ENCODE peak calls at places on chromosomes 3 and 15, in seven cellular contexts. D is neural crest cell, O is cardiac fibroblast, I is foreskin keratinocyte, H is hepatocyte, Y is Panc1, T is left ventricle myocardium inferior. L is an unnamed sample.

GRCh38 chr15:64284037-64284436 is 71.9 kb downstream of the CSNK1G1 start:
- DNase-seq in D (no peak), O (peak), I (peak), H (no peak), Y (no peak), T (no peak), L (no peak)

GRCh38 chr3:48617559-48617958 is 4.0 kb downstream of the TMEM89 start:
- DNase-seq in D (no peak), O (no peak), I (no peak), H (no peak), Y (no peak), T (no peak), L (no peak)

GRCh38 chr15:43268111-43269105 is 1.7 kb upstream of the TGM5 start:
- DNase-seq in D (no peak), O (peak), I (no peak), H (no peak), Y (no peak), T (no peak), L (peak)

GRCh38 chr3:126342991-126343661 is 14.1 kb downstream of the KLF15 start:
- DNase-seq in D (peak), O (peak), I (no peak), H (no peak), Y (no peak), T (no peak), L (peak)

GRCh38 chr3:58214484-58215316 is 3.9 kb upstream of the DNASE1L3 start:
- DNase-seq in D (no peak), O (no peak), I (peak), H (peak), Y (no peak), T (no peak), L (no peak)

GRCh38 chr3:69090021-69090420 is 5.3 kb downstream of the ARL6IP5 start:
- DNase-seq in D (no peak), O (peak), I (peak), H (no peak), Y (no peak), T (no peak), L (no peak)

GRCh38 chr3:28502555-28502954 is 153.9 kb upstream of the AZI2 start:
- DNase-seq in D (peak), O (no peak), I (no peak), H (no peak), Y (no peak), T (no peak), L (no peak)

GRCh38 chr3:25142609-25143355 is 285.3 kb upstream of the RARB start:
- DNase-seq in D (no peak), O (no peak), I (no peak), H (no peak), Y (no peak), T (no peak), L (no peak)

GRCh38 chr3:122969585-122970453 is 57.7 kb downstream of the SEMA5B start:
- DNase-seq in D (no peak), O (peak), I (peak), H (no peak), Y (no peak), T (no peak), L (no peak)

GRCh38 chr15:85473455-85473854 is 93.1 kb downstream of the AKAP13 start:
- DNase-seq in D (no peak), O (peak), I (no peak), H (no peak), Y (no peak), T (no peak), L (no peak)

GRCh38 chr15:48596415-48596814 is 49.1 kb downstream of the FBN1 start:
- DNase-seq in D (no peak), O (peak), I (no peak), H (no peak), Y (no peak), T (no peak), L (no peak)

GRCh38 chr3:63193647-63194046 is 84.5 kb upstream of the SYNPR start:
- DNase-seq in D (no peak), O (peak), I (peak), H (peak), Y (no peak), T (no peak), L (no peak)

GRCh38 chr15:91465086-91465485 is 365.0 kb downstream of the SV2B start:
- DNase-seq in D (no peak), O (no peak), I (peak), H (no peak), Y (no peak), T (no peak), L (no peak)
- TF ChIP-seq CTCF in D (no peak), O (no peak), I (no peak), H (no peak), Y (no peak), T (no peak), L (no peak)

GRCh38 chr15:87656373-87656772 is 600.2 kb downstream of the NTRK3 start:
- DNase-seq in D (no peak), O (no peak), I (peak), H (no peak), Y (no peak), T (no peak), L (no peak)

GRCh38 chr15:87662575-87662974 is 594.0 kb downstream of the NTRK3 start:
- DNase-seq in D (no peak), O (no peak), I (no peak), H (no peak), Y (no peak), T (no peak), L (no peak)

GRCh38 chr15:87661481-87661880 is 595.1 kb downstream of the NTRK3 start:
- DNase-seq in D (no peak), O (no peak), I (peak), H (no peak), Y (no peak), T (no peak), L (no peak)

GRCh38 chr15:87661952-87662351 is 594.6 kb downstream of the NTRK3 start:
- DNase-seq in D (no peak), O (no peak), I (no peak), H (no peak), Y (no peak), T (no peak), L (no peak)

DNA sequence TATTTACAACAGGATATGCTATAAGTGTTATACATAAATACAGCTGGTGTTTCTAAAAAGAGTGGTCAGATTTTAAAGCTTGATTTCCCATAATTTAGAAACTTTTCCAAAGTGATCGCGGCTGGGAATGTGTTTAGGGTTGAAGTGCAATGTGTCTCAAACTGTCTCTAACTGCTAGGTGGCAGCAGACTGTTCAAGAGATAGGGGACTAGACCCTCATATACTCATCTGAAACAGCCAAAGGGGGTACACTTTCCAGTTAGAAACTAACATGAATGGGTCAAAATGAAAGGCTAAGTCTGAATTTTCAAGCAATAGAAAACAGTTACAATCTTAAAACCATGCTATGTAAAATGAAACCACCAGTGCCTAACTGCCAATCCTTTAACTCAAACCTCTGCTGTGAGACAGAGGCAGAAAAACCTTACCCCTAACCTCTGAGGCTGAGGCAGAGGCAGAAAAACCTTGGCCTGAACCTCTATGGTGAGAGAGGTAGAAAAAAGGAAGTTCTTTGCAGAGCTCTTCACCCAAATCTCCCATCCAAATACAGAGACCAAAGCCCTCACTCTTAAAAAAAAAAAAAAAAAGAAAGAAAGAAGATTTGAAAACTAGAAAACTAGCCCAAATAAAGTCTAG is 595.9 kb downstream of the NTRK3 start:
- DNase-seq in D (no peak), O (no peak), I (no peak), H (no peak), Y (no peak), T (no peak), L (no peak)
- TF ChIP-seq CTCF in D (no peak), O (no peak), I (no peak), H (peak), Y (no peak), T (no peak), L (no peak)

GRCh38 chr15:50180578-50180977 is 1.4 kb upstream of the SLC27A2 start:
- DNase-seq in D (no peak), O (no peak), I (no peak), H (no peak), Y (no peak), T (no peak), L (no peak)

GRCh38 chr15:50183112-50183794 is 1.3 kb downstream of the SLC27A2 start:
- DNase-seq in D (no peak), O (no peak), I (no peak), H (no peak), Y (no peak), T (no peak), L (no peak)

GRCh38 chr15:50181206-50181982 is 602 bp upstream of the SLC27A2 start:
- DNase-seq in D (no peak), O (no peak), I (no peak), H (no peak), Y (no peak), T (no peak), L (no peak)

GRCh38 chr15:50181983-50182232 is at the start of gene SLC27A2:
- DNase-seq in D (peak), O (peak), I (no peak), H (peak), Y (no peak), T (peak), L (no peak)

DNA sequence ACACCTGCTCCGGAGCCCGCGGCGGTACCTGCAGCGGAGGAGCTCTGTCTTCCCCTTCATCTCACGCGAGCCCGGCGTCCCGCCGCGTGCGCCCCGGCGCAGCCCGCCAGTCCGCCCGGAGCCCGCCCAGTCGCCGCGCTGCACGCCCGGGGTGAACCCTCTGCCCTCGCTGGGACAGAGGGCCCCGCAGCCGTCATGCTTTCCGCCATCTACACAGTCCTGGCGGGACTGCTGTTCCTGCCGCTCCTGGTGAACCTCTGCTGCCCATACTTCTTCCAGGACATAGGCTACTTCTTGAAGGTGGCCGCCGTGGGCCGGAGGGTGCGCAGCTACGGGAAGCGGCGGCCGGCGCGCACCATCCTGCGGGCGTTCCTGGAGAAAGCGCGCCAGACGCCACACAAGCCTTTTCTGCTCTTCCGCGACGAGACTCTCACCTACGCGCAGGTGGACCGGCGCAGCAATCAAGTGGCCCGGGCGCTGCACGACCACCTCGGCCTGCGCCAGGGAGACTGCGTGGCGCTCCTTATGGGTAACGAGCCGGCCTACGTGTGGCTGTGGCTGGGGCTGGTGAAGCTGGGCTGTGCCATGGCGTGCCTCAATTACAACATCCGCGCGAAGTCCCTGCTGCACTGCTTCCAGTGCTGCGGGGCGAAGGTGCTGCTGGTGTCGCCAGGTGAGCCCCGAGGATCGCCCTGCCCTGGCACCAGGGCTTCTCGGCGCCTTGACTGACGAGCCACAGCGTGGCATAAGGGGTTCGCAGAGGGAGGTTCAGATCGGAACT is 427 bp downstream of the SLC27A2 start:
- DNase-seq in D (no peak), O (peak), I (no peak), H (peak), Y (no peak), T (no peak), L (peak)
- TF ChIP-seq CTCF in D (no peak), O (no peak), I (no peak), H (no peak), Y (peak), T (no peak), L (no peak)

DNA sequence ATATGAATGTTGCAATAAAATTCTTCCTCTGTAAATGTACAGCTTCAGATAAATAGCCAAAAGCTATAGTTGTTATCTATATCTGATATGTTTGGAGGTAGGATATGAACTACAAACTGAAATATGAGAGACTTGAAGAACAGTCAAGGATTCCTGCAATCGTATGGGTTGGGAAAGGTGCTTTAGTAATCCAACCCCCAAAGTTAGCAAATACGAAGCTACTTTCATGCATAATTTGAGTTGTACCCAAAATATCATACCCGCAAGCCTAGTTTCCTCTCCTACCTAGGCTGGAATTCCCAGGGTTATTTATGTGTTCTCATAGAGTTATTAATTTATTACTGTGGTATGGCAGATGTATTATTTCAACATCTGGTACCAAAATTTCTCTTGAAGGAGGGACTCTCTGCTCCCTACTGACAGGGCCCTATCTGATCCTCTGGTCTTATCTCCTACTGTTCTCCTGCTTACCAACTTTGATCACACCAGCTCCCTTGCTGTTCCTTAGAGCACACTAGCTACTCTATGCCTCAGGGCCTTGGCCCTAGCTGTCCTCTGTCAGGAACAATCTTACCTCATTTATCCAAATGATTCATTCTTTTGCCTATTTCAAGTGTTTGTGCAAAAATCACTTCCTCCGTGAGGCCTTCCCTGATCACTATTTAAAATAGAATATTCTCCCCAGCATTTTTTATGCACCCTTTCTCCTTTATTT is 140.4 kb upstream of the CCDC54 start:
- DNase-seq in D (no peak), O (no peak), I (peak), H (no peak), Y (no peak), T (no peak), L (no peak)
- TF ChIP-seq CTCF in D (no peak), O (no peak), I (no peak), H (no peak), Y (no peak), T (no peak), L (no peak)

GRCh38 chr3:127859706-127860105 is 37.4 kb upstream of the MGLL start:
- DNase-seq in D (no peak), O (no peak), I (no peak), H (no peak), Y (no peak), T (no peak), L (no peak)
- TF ChIP-seq CTCF in D (no peak), O (no peak), I (no peak), H (no peak), Y (no peak), T (no peak), L (no peak)